ENCODE peak calls at places on chromosomes 11 and 22, in eight cellular contexts. X, M, U, K, Z, E, W and G are unnamed samples.

GRCh38 chr11:98964146-98964545 is 56.6 kb upstream of the CNTN5 start:
- DNase-seq in X (no peak), M (no peak), U (no peak), K (no peak), Z (no peak), E (no peak), W (no peak), G (no peak)

GRCh38 chr11:1348146-1348545 is 38.7 kb upstream of the TOLLIP start:
- DNase-seq in X (no peak), M (no peak), U (no peak), K (no peak), Z (peak; percentile 32), E (no peak), W (no peak), G (no peak)

GRCh38 chr22:30044369-30044768 is 35.9 kb upstream of the HORMAD2 start:
- DNase-seq in X (no peak), M (no peak), U (peak; percentile 92), K (peak; percentile 43), Z (no peak), E (peak; percentile 37), W (no peak), G (no peak)

GRCh38 chr11:10355257-10355661 is 50.4 kb downstream of the ADM start:
- DNase-seq in X (no peak), M (no peak), U (peak; percentile 87), K (no peak), Z (no peak), E (no peak), W (no peak), G (no peak)

GRCh38 chr11:70826541-70826943 is 425.8 kb downstream of the SHANK2 start:
- DNase-seq in X (peak; percentile 66), M (no peak), U (no peak), K (no peak), Z (no peak), E (no peak), W (no peak), G (peak; percentile 71)

GRCh38 chr11:12113294-12113693 is 2.9 kb downstream of the MICAL2 start:
- DNase-seq in X (no peak), M (no peak), U (no peak), K (no peak), Z (no peak), E (no peak), W (no peak), G (no peak)

GRCh38 chr11:1586699-1587098 is 1.6 kb upstream of the KRTAP5-1 start:
- DNase-seq in X (no peak), M (no peak), U (no peak), K (no peak), Z (no peak), E (no peak), W (no peak), G (no peak)

GRCh38 chr11:9017773-9018172 is 14.0 kb upstream of the NRIP3 start:
- DNase-seq in X (no peak), M (no peak), U (no peak), K (no peak), Z (peak; percentile 80), E (no peak), W (no peak), G (peak; percentile 82)

GRCh38 chr11:46389450-46390330 is 1.9 kb downstream of the CHRM4 start:
- DNase-seq in X (peak; percentile 85), M (peak; percentile 65), U (peak; percentile 59), K (peak; percentile 73), Z (peak; percentile 87), E (peak; percentile 54), W (peak; percentile 53), G (peak; percentile 68)

GRCh38 chr11:133900176-133901105 is 55.1 kb upstream of the SPATA19 start:
- DNase-seq in X (no peak), M (no peak), U (no peak), K (peak; percentile 23), Z (no peak), E (no peak), W (no peak), G (peak; percentile 11)

GRCh38 chr11:13287026-13287425 is 9.4 kb downstream of the BMAL1 start:
- DNase-seq in X (no peak), M (no peak), U (no peak), K (no peak), Z (no peak), E (no peak), W (no peak), G (no peak)

GRCh38 chr11:42066113-42066512 is 606.7 kb upstream of the LRRC4C start:
- DNase-seq in X (peak; percentile 51), M (no peak), U (no peak), K (no peak), Z (no peak), E (no peak), W (no peak), G (no peak)

GRCh38 chr11:120203626-120204025 is 7.2 kb upstream of the OAF start:
- DNase-seq in X (no peak), M (no peak), U (no peak), K (no peak), Z (no peak), E (no peak), W (no peak), G (no peak)

GRCh38 chr11:3156661-3157311 is 8.3 kb downstream of the OSBPL5 start:
- DNase-seq in X (no peak), M (no peak), U (no peak), K (no peak), Z (peak; percentile 58), E (no peak), W (no peak), G (peak; percentile 73)

GRCh38 chr11:79198203-79198897 is 242.5 kb downstream of the TENM4 start:
- DNase-seq in X (no peak), M (no peak), U (no peak), K (no peak), Z (no peak), E (no peak), W (no peak), G (no peak)
- H3K4me1 ChIP-seq in X (peaks cover 6% of the 10 kb centered on the region), M (no peaks in the 10 kb centered on the region), U (peaks cover 10% of the 10 kb centered on the region), K (no peaks in the 10 kb centered on the region), Z (no peaks in the 10 kb centered on the region), E (no peaks in the 10 kb centered on the region), W (no peaks in the 10 kb centered on the region), G (no peaks in the 10 kb centered on the region)

GRCh38 chr11:35153280-35153679 is 14.3 kb downstream of the CD44 start:
- DNase-seq in X (no peak), M (no peak), U (no peak), K (no peak), Z (no peak), E (no peak), W (no peak), G (no peak)

GRCh38 chr11:35154960-35155359 is 16.0 kb downstream of the CD44 start:
- DNase-seq in X (no peak), M (peak; percentile 76), U (no peak), K (no peak), Z (no peak), E (no peak), W (no peak), G (no peak)

GRCh38 chr11:35158371-35159081 is 19.6 kb downstream of the CD44 start:
- DNase-seq in X (peak; percentile 48), M (no peak), U (peak; percentile 67), K (no peak), Z (no peak), E (no peak), W (no peak), G (no peak)

GRCh38 chr11:35157814-35158213 is 18.8 kb downstream of the CD44 start:
- DNase-seq in X (peak; percentile 55), M (no peak), U (no peak), K (no peak), Z (no peak), E (no peak), W (no peak), G (no peak)

GRCh38 chr11:35155677-35156076 is 16.7 kb downstream of the CD44 start:
- DNase-seq in X (no peak), M (no peak), U (no peak), K (no peak), Z (no peak), E (no peak), W (no peak), G (no peak)
- H3K4me3 ChIP-seq in X (no peak overlapping the region), M (no peak overlapping the region), U (no peak overlapping the region), K (no peak overlapping the region), Z (no peak overlapping the region), E (no peak overlapping the region), W (no peak overlapping the region), G (no peak overlapping the region)

GRCh38 chr11:47395225-47396048 is 13.0 kb upstream of the SLC39A13 start:
- DNase-seq in X (no peak), M (no peak), U (no peak), K (no peak), Z (no peak), E (no peak), W (no peak), G (peak; percentile 85)

GRCh38 chr11:47394322-47395224 is 13.8 kb upstream of the SLC39A13 start:
- DNase-seq in X (no peak), M (peak; percentile 64), U (no peak), K (peak; percentile 52), Z (peak; percentile 85), E (no peak), W (peak; percentile 43), G (peak; percentile 93)

GRCh38 chr11:47398011-47398410 is 10.4 kb upstream of the SLC39A13 start:
- DNase-seq in X (no peak), M (no peak), U (no peak), K (no peak), Z (no peak), E (no peak), W (no peak), G (no peak)

GRCh38 chr11:47394050-47394321 is 14.4 kb upstream of the SLC39A13 start:
- DNase-seq in X (no peak), M (no peak), U (no peak), K (no peak), Z (peak; percentile 79), E (no peak), W (no peak), G (peak; percentile 87)

DNA sequence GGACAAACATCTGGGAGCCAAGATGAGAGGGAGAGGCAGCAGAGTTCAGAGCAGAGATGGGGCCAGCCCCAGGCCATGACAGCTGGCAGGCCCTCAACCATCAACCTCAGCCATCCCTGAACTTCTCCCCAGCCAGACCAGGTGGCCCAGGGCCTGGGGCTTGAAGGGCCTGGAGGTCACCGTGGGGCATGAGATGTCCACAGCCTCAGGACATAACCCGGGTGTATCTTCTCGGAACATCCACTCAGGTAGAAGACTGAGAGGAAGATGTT is 12.4 kb upstream of the SLC39A13 start:
- DNase-seq in X (no peak), M (no peak), U (no peak), K (no peak), Z (no peak), E (no peak), W (no peak), G (peak; percentile 68)
- H3K4me1 ChIP-seq in X (peaks cover 9% of the 10 kb centered on the region), M (peaks cover 75% of the 10 kb centered on the region), U (peaks cover 19% of the 10 kb centered on the region), K (peaks cover 19% of the 10 kb centered on the region), Z (peaks cover 30% of the 10 kb centered on the region), E (no peaks in the 10 kb centered on the region), W (peaks cover 37% of the 10 kb centered on the region), G (peaks cover 67% of the 10 kb centered on the region)

DNA sequence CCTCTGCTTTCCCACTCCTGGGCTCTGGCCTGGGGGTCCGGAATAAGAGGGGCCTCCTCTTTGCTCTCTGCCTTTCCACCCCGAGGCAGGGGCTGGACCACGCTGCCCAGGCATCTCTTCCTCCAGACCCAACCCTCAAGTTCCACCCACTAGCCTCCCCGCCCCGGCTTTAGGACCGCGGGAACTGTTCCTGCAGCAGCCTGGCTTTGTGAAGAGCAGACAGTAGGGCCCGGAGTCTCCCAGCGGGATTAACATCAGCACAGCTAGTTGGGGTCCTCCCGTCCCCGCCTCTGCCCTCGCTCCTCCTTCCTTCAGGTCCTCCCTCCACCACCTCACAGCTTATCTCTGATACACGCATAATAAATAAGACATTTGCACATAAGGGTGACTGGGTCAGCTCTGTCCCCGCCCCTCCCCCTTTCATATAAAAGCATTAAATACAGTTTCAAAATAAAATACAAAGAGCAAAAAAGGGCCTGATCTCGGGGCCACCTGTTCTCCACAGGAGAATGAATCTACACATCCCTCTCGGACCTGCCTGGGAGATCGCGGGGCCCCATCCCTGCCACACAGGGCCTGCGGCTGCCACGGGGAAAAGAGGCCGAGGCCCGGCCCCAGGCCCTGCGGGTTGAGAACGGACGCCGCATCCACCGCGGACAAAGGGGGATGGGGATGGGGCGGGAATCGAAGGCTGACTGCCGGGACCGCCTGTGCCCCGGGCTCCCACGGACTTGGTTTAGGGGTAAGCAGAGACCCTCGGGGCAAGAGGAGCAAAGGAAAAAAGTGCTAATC is 6.5 kb downstream of the ZFTA start:
- DNase-seq in X (peak; percentile 95), M (no peak), U (no peak), K (no peak), Z (no peak), E (no peak), W (no peak), G (no peak)
- H3K4me3 ChIP-seq in X (peak overlapping the region; percentile 90), M (no peak overlapping the region), U (no peak overlapping the region), K (peak overlapping the region; percentile 50), Z (peak overlapping the region; percentile 39), E (no peak overlapping the region), W (no peak overlapping the region), G (no peak overlapping the region)